ENCODE peak calls at places on chromosome 11, in four cellular contexts. B is lower lobe of right lung, J is SK-N-SH, N is heart right ventricle. V is an unnamed sample.
A peak's percentile ranks its signal among the peaks of the same experiment; 100 is the strongest.

GRCh38 chr11:78606667-78607066 is 32.0 kb upstream of the NARS2 start:
- DNase-seq in B (no peak), J (no peak), N (no peak), V (no peak)

GRCh38 chr11:106457727-106458126 is 380.3 kb downstream of the AASDHPPT start:
- DNase-seq in B (no peak), J (no peak), N (no peak), V (no peak)

GRCh38 chr11:41498726-41499125 is 39.3 kb upstream of the LRRC4C start:
- DNase-seq in B (no peak), J (peak; percentile 5), N (no peak), V (no peak)

GRCh38 chr11:4459470-4459869 is 10.4 kb downstream of the OR52K2 start:
- DNase-seq in B (peak; percentile 60), J (no peak), N (no peak), V (peak; percentile 43)

GRCh38 chr11:93089474-93090102 is 108.2 kb downstream of the SLC36A4 start:
- DNase-seq in B (no peak), J (no peak), N (no peak), V (peak; percentile 56)

GRCh38 chr11:26806209-26806608 is 84.3 kb upstream of the SLC5A12 start:
- DNase-seq in B (no peak), J (no peak), N (no peak), V (no peak)

GRCh38 chr11:74257934-74258553 is 53.4 kb downstream of the P4HA3 start:
- DNase-seq in B (no peak), J (no peak), N (peak; percentile 26), V (peak; percentile 40)

GRCh38 chr11:66559141-66559861 is 9.1 kb downstream of the CTSF start:
- DNase-seq in B (peak; percentile 63), J (peak; percentile 65), N (peak; percentile 41), V (peak; percentile 31)

GRCh38 chr11:47409440-47410403 is 1.3 kb downstream of the SLC39A13 start:
- DNase-seq in B (no peak), J (peak; percentile 43), N (no peak), V (no peak)

GRCh38 chr11:97514446-97514845 is 1124.6 kb downstream of the JRKL start:
- DNase-seq in B (no peak), J (no peak), N (no peak), V (no peak)

GRCh38 chr11:119685073-119685746 is 43.8 kb downstream of the NECTIN1 start:
- DNase-seq in B (no peak), J (peak; percentile 88), N (no peak), V (no peak)

GRCh38 chr11:120037111-120037510 is 100.8 kb downstream of the TRIM29 start:
- DNase-seq in B (no peak), J (no peak), N (no peak), V (no peak)

GRCh38 chr11:66871521-66871901 is 14.6 kb downstream of the LRFN4 start:
- DNase-seq in B (no peak), J (no peak), N (no peak), V (no peak)

GRCh38 chr11:47725445-47726442 is 10.6 kb upstream of the AGBL2 start:
- DNase-seq in B (no peak), J (no peak), N (no peak), V (no peak)

GRCh38 chr11:70834984-70835560 is 417.3 kb downstream of the SHANK2 start:
- DNase-seq in B (no peak), J (no peak), N (no peak), V (no peak)

GRCh38 chr11:134230339-134230738 is 5.9 kb downstream of the VPS26B start:
- DNase-seq in B (no peak), J (no peak), N (no peak), V (no peak)

GRCh38 chr11:46529086-46529905 is 64.5 kb downstream of the AMBRA1 start:
- DNase-seq in B (peak; percentile 64), J (peak; percentile 83), N (peak; percentile 36), V (peak; percentile 49)

GRCh38 chr11:133215529-133216230 is 316.6 kb downstream of the OPCML start:
- DNase-seq in B (no peak), J (no peak), N (no peak), V (no peak)

GRCh38 chr11:119120639-119121007 is 757 bp upstream of the HINFP start:
- DNase-seq in B (no peak), J (peak; percentile 65), N (no peak), V (no peak)

GRCh38 chr11:88421530-88421929 is 84.0 kb upstream of the CTSC start:
- DNase-seq in B (no peak), J (no peak), N (no peak), V (no peak)

GRCh38 chr11:45089845-45090499 is 56.5 kb upstream of the PRDM11 start:
- DNase-seq in B (no peak), J (no peak), N (no peak), V (no peak)

GRCh38 chr11:68838572-68838964 is 3.1 kb downstream of the CPT1A start:
- DNase-seq in B (no peak), J (no peak), N (no peak), V (peak; percentile 67)

GRCh38 chr11:120305286-120305685 is 19.8 kb upstream of the TLCD5 start:
- DNase-seq in B (no peak), J (no peak), N (no peak), V (no peak)

GRCh38 chr11:110093407-110094297 is 460 bp downstream of the ZC3H12C start:
- DNase-seq in B (peak; percentile 73), J (peak; percentile 78), N (peak; percentile 64), V (peak; percentile 73)

DNA sequence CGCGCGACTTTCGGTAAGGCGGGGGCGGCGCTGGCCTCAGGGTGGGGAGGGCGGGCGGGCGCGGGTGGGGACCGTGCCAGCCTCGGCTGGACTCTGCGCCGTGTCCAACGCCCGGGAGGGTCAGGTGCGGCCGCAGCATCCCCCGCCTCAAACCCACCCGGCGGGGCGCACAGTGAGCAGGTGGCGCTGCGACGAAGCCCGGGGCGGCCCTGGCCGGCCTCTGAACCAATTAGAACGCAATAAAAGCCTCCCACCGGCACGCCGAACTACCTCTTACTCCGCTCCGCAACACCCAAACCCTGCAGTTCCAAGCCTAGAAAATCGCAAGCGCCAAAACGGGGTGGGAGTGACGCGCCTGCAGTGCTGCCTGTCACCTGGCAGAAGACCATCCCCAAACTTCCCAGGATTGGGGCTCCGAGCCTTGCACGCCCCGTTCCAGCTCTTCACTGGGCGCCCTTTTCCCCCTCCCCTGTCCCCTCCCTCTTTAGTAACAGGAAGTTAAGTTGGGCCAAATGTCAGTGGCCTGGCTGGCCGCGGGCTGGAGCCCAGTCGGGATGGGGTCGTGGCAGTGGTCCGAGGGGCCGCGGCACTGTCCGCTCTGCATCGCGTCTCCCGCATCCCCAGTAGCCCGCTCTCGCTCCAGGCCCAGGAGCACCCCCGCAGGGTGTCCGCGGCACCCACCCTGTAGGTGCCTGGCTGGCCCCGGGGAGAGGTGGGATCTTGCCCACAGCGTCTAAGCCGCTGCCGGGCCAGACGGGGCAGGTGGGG is 508 bp downstream of the MICAL2 start:
- DNase-seq in B (peak; percentile 70), J (peak; percentile 50), N (peak; percentile 41), V (peak; percentile 40)
- H3K27ac ChIP-seq in B (peak overlapping the region; percentile 93), J (peak overlapping the region; percentile 85), N (peak overlapping the region; percentile 84), V (peak overlapping the region; percentile 70)

GRCh38 chr11:103907548-103908455 is 128.6 kb upstream of the DDI1 start:
- DNase-seq in B (no peak), J (no peak), N (no peak), V (no peak)

GRCh38 chr11:103904324-103904667 is 132.1 kb upstream of the DDI1 start:
- DNase-seq in B (no peak), J (no peak), N (no peak), V (no peak)

GRCh38 chr11:103907136-103907535 is 129.3 kb upstream of the DDI1 start:
- DNase-seq in B (no peak), J (no peak), N (no peak), V (no peak)

GRCh38 chr11:103903621-103904323 is 132.7 kb upstream of the DDI1 start:
- DNase-seq in B (no peak), J (no peak), N (no peak), V (no peak)

GRCh38 chr11:103906291-103906850 is 130.1 kb upstream of the DDI1 start:
- DNase-seq in B (no peak), J (no peak), N (no peak), V (no peak)
- H3K4me3 ChIP-seq in B (no peak overlapping the region), J (no peak overlapping the region), N (no peak overlapping the region), V (no peak overlapping the region)

DNA sequence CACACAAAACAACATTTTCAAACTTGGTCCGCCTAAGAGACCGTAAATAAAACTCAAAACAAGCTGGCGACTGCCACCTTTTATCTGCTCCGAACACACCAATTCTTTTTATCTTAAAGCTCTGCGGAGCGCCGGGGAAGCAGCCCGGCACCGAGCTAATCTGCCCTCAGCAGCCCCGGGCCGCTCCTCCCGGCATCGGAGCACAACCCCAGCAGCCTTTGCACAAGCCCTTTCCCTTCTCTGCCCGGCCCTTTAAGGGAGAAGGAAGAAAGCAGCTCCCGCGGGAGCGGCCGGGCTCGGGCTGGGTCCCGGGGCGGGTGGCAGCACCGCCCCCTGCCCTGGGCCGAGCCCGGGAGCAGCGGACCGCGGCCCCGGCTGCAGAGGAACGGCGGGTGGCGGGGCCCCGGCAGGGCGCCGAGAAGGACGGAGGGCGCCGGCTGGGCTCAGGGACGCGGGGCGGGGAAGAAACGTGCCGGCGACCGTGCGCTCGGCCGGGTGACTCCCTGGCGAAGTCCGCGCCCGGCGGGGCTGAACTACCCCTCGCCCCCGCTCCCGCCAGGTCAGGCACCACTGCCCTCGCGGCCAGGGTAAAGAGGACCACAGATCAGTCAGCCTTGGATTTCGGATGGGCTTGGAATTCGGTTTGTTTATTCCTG is 133.5 kb upstream of the C11orf58 start:
- DNase-seq in B (peak; percentile 68), J (peak; percentile 84), N (peak; percentile 67), V (peak; percentile 46)
- H3K27ac ChIP-seq in B (peak overlapping the region; percentile 80), J (no peak overlapping the region), N (peak overlapping the region; percentile 91), V (peak overlapping the region; percentile 89)

GRCh38 chr11:60455531-60456042 is at the start of gene MS4A1:
- DNase-seq in B (no peak), J (no peak), N (no peak), V (no peak)
- H3K4me3 ChIP-seq in B (no peak within 1 kb of the TSS), J (no peak within 1 kb of the TSS), N (no peak within 1 kb of the TSS), V (no peak within 1 kb of the TSS)

V was measured in adrenal gland.